ENCODE peak calls at places on chromosomes 2 and 18, in ten cellular contexts. One of them, this sample, is unnamed.
A peak's percentile ranks its signal among the peaks of the same experiment; 100 is the strongest.

GRCh38 chr2:228180126-228181097 is 1.1 kb downstream of the SPHKAP start:
- DNase-seq in RPMI7951: no peak
- DNase-seq in neuronal stem cell: peak; percentile 11
- DNase-seq in M059J: peak; percentile 2
- DNase-seq in tibial artery: no peak
- DNase-seq in stimulated activated CD4-positive, alpha-beta T cell treated with anti-CD3 and anti-CD28 coated beads, Interleukin-2, amount 100 ng/mL, for 48 hours: no peak
- DNase-seq in CD8-positive, alpha-beta memory T cell: no peak
- DNase-seq in endodermal cell: peak; percentile 85
- DNase-seq in DND-41: no peak
- DNase-seq in central memory CD4-positive, alpha-beta T cell: no peak
- DNase-seq in this sample: peak; percentile 50

GRCh38 chr18:54671291-54671881 is 80.3 kb downstream of the DYNAP start:
- DNase-seq in RPMI7951: peak; percentile 35
- DNase-seq in neuronal stem cell: no peak
- DNase-seq in M059J: peak; percentile 48
- DNase-seq in tibial artery: no peak
- DNase-seq in stimulated activated CD4-positive, alpha-beta T cell treated with anti-CD3 and anti-CD28 coated beads, Interleukin-2, amount 100 ng/mL, for 48 hours: no peak
- DNase-seq in CD8-positive, alpha-beta memory T cell: no peak
- DNase-seq in endodermal cell: no peak
- DNase-seq in DND-41: no peak
- DNase-seq in central memory CD4-positive, alpha-beta T cell: peak; percentile 7
- DNase-seq in this sample: no peak

GRCh38 chr2:119307419-119308140 is 59.1 kb downstream of the C2orf76 start:
- DNase-seq in RPMI7951: no peak
- DNase-seq in neuronal stem cell: no peak
- DNase-seq in M059J: no peak
- DNase-seq in tibial artery: no peak
- DNase-seq in stimulated activated CD4-positive, alpha-beta T cell treated with anti-CD3 and anti-CD28 coated beads, Interleukin-2, amount 100 ng/mL, for 48 hours: no peak
- DNase-seq in CD8-positive, alpha-beta memory T cell: no peak
- DNase-seq in endodermal cell: peak; percentile 64
- DNase-seq in DND-41: no peak
- DNase-seq in central memory CD4-positive, alpha-beta T cell: no peak
- DNase-seq in this sample: no peak

GRCh38 chr2:11368059-11368572 is 23.7 kb upstream of the ROCK2 start:
- DNase-seq in RPMI7951: peak; percentile 60
- DNase-seq in neuronal stem cell: no peak
- DNase-seq in M059J: no peak
- DNase-seq in tibial artery: peak; percentile 85
- DNase-seq in stimulated activated CD4-positive, alpha-beta T cell treated with anti-CD3 and anti-CD28 coated beads, Interleukin-2, amount 100 ng/mL, for 48 hours: no peak
- DNase-seq in CD8-positive, alpha-beta memory T cell: no peak
- DNase-seq in endodermal cell: no peak
- DNase-seq in DND-41: no peak
- DNase-seq in central memory CD4-positive, alpha-beta T cell: no peak
- DNase-seq in this sample: no peak

GRCh38 chr2:60706021-60706420 is 50.0 kb upstream of the PAPOLG start:
- DNase-seq in RPMI7951: peak; percentile 33
- DNase-seq in neuronal stem cell: no peak
- DNase-seq in M059J: peak; percentile 72
- DNase-seq in tibial artery: no peak
- DNase-seq in stimulated activated CD4-positive, alpha-beta T cell treated with anti-CD3 and anti-CD28 coated beads, Interleukin-2, amount 100 ng/mL, for 48 hours: no peak
- DNase-seq in CD8-positive, alpha-beta memory T cell: no peak
- DNase-seq in endodermal cell: no peak
- DNase-seq in DND-41: no peak
- DNase-seq in central memory CD4-positive, alpha-beta T cell: no peak
- DNase-seq in this sample: no peak

GRCh38 chr2:65488527-65488926 is 56.1 kb upstream of the SPRED2 start:
- DNase-seq in RPMI7951: no peak
- DNase-seq in neuronal stem cell: no peak
- DNase-seq in M059J: no peak
- DNase-seq in tibial artery: no peak
- DNase-seq in stimulated activated CD4-positive, alpha-beta T cell treated with anti-CD3 and anti-CD28 coated beads, Interleukin-2, amount 100 ng/mL, for 48 hours: no peak
- DNase-seq in CD8-positive, alpha-beta memory T cell: no peak
- DNase-seq in endodermal cell: no peak
- DNase-seq in DND-41: no peak
- DNase-seq in central memory CD4-positive, alpha-beta T cell: no peak
- DNase-seq in this sample: no peak

GRCh38 chr2:174286172-174286571 is 37.8 kb upstream of the OLA1 start:
- DNase-seq in RPMI7951: no peak
- DNase-seq in neuronal stem cell: no peak
- DNase-seq in M059J: no peak
- DNase-seq in tibial artery: no peak
- DNase-seq in stimulated activated CD4-positive, alpha-beta T cell treated with anti-CD3 and anti-CD28 coated beads, Interleukin-2, amount 100 ng/mL, for 48 hours: no peak
- DNase-seq in CD8-positive, alpha-beta memory T cell: no peak
- DNase-seq in endodermal cell: peak; percentile 63
- DNase-seq in DND-41: no peak
- DNase-seq in central memory CD4-positive, alpha-beta T cell: no peak
- DNase-seq in this sample: no peak

GRCh38 chr2:113922335-113922734 is 32.4 kb downstream of the ACTR3 start:
- DNase-seq in RPMI7951: no peak
- DNase-seq in neuronal stem cell: no peak
- DNase-seq in M059J: no peak
- DNase-seq in tibial artery: no peak
- DNase-seq in stimulated activated CD4-positive, alpha-beta T cell treated with anti-CD3 and anti-CD28 coated beads, Interleukin-2, amount 100 ng/mL, for 48 hours: no peak
- DNase-seq in CD8-positive, alpha-beta memory T cell: no peak
- DNase-seq in endodermal cell: no peak
- DNase-seq in DND-41: no peak
- DNase-seq in central memory CD4-positive, alpha-beta T cell: no peak
- DNase-seq in this sample: no peak

GRCh38 chr2:182018218-182018617 is 32.6 kb downstream of the PPP1R1C start:
- DNase-seq in RPMI7951: peak; percentile 3
- DNase-seq in neuronal stem cell: no peak
- DNase-seq in M059J: peak; percentile 70
- DNase-seq in tibial artery: no peak
- DNase-seq in stimulated activated CD4-positive, alpha-beta T cell treated with anti-CD3 and anti-CD28 coated beads, Interleukin-2, amount 100 ng/mL, for 48 hours: no peak
- DNase-seq in CD8-positive, alpha-beta memory T cell: no peak
- DNase-seq in endodermal cell: no peak
- DNase-seq in DND-41: no peak
- DNase-seq in central memory CD4-positive, alpha-beta T cell: no peak
- DNase-seq in this sample: no peak

GRCh38 chr2:105660489-105660888 is 84.2 kb upstream of the NCK2 start:
- DNase-seq in RPMI7951: no peak
- DNase-seq in neuronal stem cell: no peak
- DNase-seq in M059J: peak; percentile 7
- DNase-seq in tibial artery: no peak
- DNase-seq in stimulated activated CD4-positive, alpha-beta T cell treated with anti-CD3 and anti-CD28 coated beads, Interleukin-2, amount 100 ng/mL, for 48 hours: no peak
- DNase-seq in CD8-positive, alpha-beta memory T cell: no peak
- DNase-seq in endodermal cell: no peak
- DNase-seq in DND-41: no peak
- DNase-seq in central memory CD4-positive, alpha-beta T cell: no peak
- DNase-seq in this sample: no peak

GRCh38 chr2:221501883-221502269 is 70.2 kb downstream of the EPHA4 start:
- DNase-seq in RPMI7951: no peak
- DNase-seq in neuronal stem cell: no peak
- DNase-seq in M059J: no peak
- DNase-seq in tibial artery: no peak
- DNase-seq in stimulated activated CD4-positive, alpha-beta T cell treated with anti-CD3 and anti-CD28 coated beads, Interleukin-2, amount 100 ng/mL, for 48 hours: no peak
- DNase-seq in CD8-positive, alpha-beta memory T cell: no peak
- DNase-seq in endodermal cell: no peak
- DNase-seq in DND-41: no peak
- DNase-seq in central memory CD4-positive, alpha-beta T cell: no peak
- DNase-seq in this sample: no peak

GRCh38 chr18:55300469-55301195 is 287.4 kb downstream of the TCF4 start:
- DNase-seq in RPMI7951: peak; percentile 98
- DNase-seq in neuronal stem cell: peak; percentile 33
- DNase-seq in M059J: no peak
- DNase-seq in tibial artery: no peak
- DNase-seq in stimulated activated CD4-positive, alpha-beta T cell treated with anti-CD3 and anti-CD28 coated beads, Interleukin-2, amount 100 ng/mL, for 48 hours: no peak
- DNase-seq in CD8-positive, alpha-beta memory T cell: no peak
- DNase-seq in endodermal cell: no peak
- DNase-seq in DND-41: no peak
- DNase-seq in central memory CD4-positive, alpha-beta T cell: no peak
- DNase-seq in this sample: no peak

GRCh38 chr2:47072018-47072691 is 83.0 kb downstream of the STPG4 start:
- DNase-seq in RPMI7951: peak; percentile 100
- DNase-seq in neuronal stem cell: no peak
- DNase-seq in M059J: no peak
- DNase-seq in tibial artery: peak; percentile 96
- DNase-seq in stimulated activated CD4-positive, alpha-beta T cell treated with anti-CD3 and anti-CD28 coated beads, Interleukin-2, amount 100 ng/mL, for 48 hours: no peak
- DNase-seq in CD8-positive, alpha-beta memory T cell: no peak
- DNase-seq in endodermal cell: no peak
- DNase-seq in DND-41: no peak
- DNase-seq in central memory CD4-positive, alpha-beta T cell: no peak
- DNase-seq in this sample: no peak

GRCh38 chr2:149617476-149617875 is 29.9 kb upstream of the MMADHC start:
- DNase-seq in RPMI7951: peak; percentile 35
- DNase-seq in neuronal stem cell: no peak
- DNase-seq in M059J: peak; percentile 15
- DNase-seq in tibial artery: no peak
- DNase-seq in stimulated activated CD4-positive, alpha-beta T cell treated with anti-CD3 and anti-CD28 coated beads, Interleukin-2, amount 100 ng/mL, for 48 hours: no peak
- DNase-seq in CD8-positive, alpha-beta memory T cell: no peak
- DNase-seq in endodermal cell: no peak
- DNase-seq in DND-41: no peak
- DNase-seq in central memory CD4-positive, alpha-beta T cell: no peak
- DNase-seq in this sample: no peak

GRCh38 chr2:215594766-215595165 is 158.9 kb upstream of the FN1 start:
- DNase-seq in RPMI7951: peak; percentile 21
- DNase-seq in neuronal stem cell: no peak
- DNase-seq in M059J: no peak
- DNase-seq in tibial artery: no peak
- DNase-seq in stimulated activated CD4-positive, alpha-beta T cell treated with anti-CD3 and anti-CD28 coated beads, Interleukin-2, amount 100 ng/mL, for 48 hours: no peak
- DNase-seq in CD8-positive, alpha-beta memory T cell: no peak
- DNase-seq in endodermal cell: no peak
- DNase-seq in DND-41: no peak
- DNase-seq in central memory CD4-positive, alpha-beta T cell: no peak
- DNase-seq in this sample: no peak

GRCh38 chr2:181364492-181365175 is 92.6 kb upstream of the ITGA4 start:
- DNase-seq in RPMI7951: peak; percentile 36
- DNase-seq in neuronal stem cell: no peak
- DNase-seq in M059J: no peak
- DNase-seq in tibial artery: no peak
- DNase-seq in stimulated activated CD4-positive, alpha-beta T cell treated with anti-CD3 and anti-CD28 coated beads, Interleukin-2, amount 100 ng/mL, for 48 hours: no peak
- DNase-seq in CD8-positive, alpha-beta memory T cell: no peak
- DNase-seq in endodermal cell: no peak
- DNase-seq in DND-41: no peak
- DNase-seq in central memory CD4-positive, alpha-beta T cell: no peak
- DNase-seq in this sample: no peak

GRCh38 chr2:48471048-48471474 is 58.9 kb upstream of the STON1 start:
- DNase-seq in RPMI7951: peak; percentile 74
- DNase-seq in neuronal stem cell: peak; percentile 62
- DNase-seq in M059J: peak; percentile 66
- DNase-seq in tibial artery: no peak
- DNase-seq in stimulated activated CD4-positive, alpha-beta T cell treated with anti-CD3 and anti-CD28 coated beads, Interleukin-2, amount 100 ng/mL, for 48 hours: no peak
- DNase-seq in CD8-positive, alpha-beta memory T cell: no peak
- DNase-seq in endodermal cell: no peak
- DNase-seq in DND-41: no peak
- DNase-seq in central memory CD4-positive, alpha-beta T cell: no peak
- DNase-seq in this sample: peak; percentile 30

GRCh38 chr2:29228276-29228675 is 113.1 kb downstream of the CLIP4 start:
- DNase-seq in RPMI7951: peak; percentile 67
- DNase-seq in neuronal stem cell: no peak
- DNase-seq in M059J: peak; percentile 72
- DNase-seq in tibial artery: no peak
- DNase-seq in stimulated activated CD4-positive, alpha-beta T cell treated with anti-CD3 and anti-CD28 coated beads, Interleukin-2, amount 100 ng/mL, for 48 hours: no peak
- DNase-seq in CD8-positive, alpha-beta memory T cell: no peak
- DNase-seq in endodermal cell: no peak
- DNase-seq in DND-41: no peak
- DNase-seq in central memory CD4-positive, alpha-beta T cell: no peak
- DNase-seq in this sample: no peak

This sample was measured in iPS DF 19.7.